ENCODE peak calls at places on chromosomes 1 and 21, in four cellular contexts. D is B cell, P is HL-60, U is ovary. I is an unnamed sample.

GRCh38 chr1:6503884-6504602 is 12.6 kb upstream of the PLEKHG5 start:
- DNase-seq in U (no peak), D (no peak), P (no peak), I (no peak)

GRCh38 chr1:227886993-227887696 is 60.6 kb downstream of the WNT9A start:
- DNase-seq in P (no peak), D (no peak), U (peak), I (no peak)

GRCh38 chr1:234624718-234625117 is 14.7 kb upstream of the IRF2BP2 start:
- DNase-seq in P (no peak), U (no peak), D (no peak), I (no peak)

GRCh38 chr1:65458730-65459396 is 38.4 kb downstream of the LEPR start:
- DNase-seq in U (no peak), D (no peak), P (no peak), I (no peak)

GRCh38 chr1:197761654-197762053 is 13.6 kb downstream of the DENND1B start:
- DNase-seq in D (no peak), P (no peak), U (no peak), I (peak)

GRCh38 chr1:27992271-27992670 is 32.5 kb downstream of the XKR8 start:
- DNase-seq in P (no peak), D (no peak), U (no peak), I (no peak)

GRCh38 chr1:153957744-153958110 is 685 bp downstream of the CRTC2 start:
- DNase-seq in D (peak), U (no peak), P (no peak), I (peak)

GRCh38 chr1:214418380-214418779 is 133.0 kb downstream of the PTPN14 start:
- DNase-seq in D (no peak), P (no peak), U (no peak), I (no peak)

GRCh38 chr1:43444151-43444826 is 9.4 kb downstream of the HYI start:
- DNase-seq in D (no peak), P (no peak), U (peak), I (no peak)

GRCh38 chr1:171252482-171252881 is 4.2 kb downstream of the FMO1 start:
- DNase-seq in U (no peak), D (peak), P (no peak), I (peak)

GRCh38 chr1:9340864-9341263 is 48.2 kb downstream of the SPSB1 start:
- DNase-seq in U (no peak), D (no peak), P (no peak), I (no peak)

GRCh38 chr1:118739421-118739930 is 248.7 kb downstream of the TBX15 start:
- DNase-seq in D (no peak), U (no peak), P (no peak), I (no peak)

GRCh38 chr1:9907441-9907840 is 2.6 kb downstream of the CTNNBIP1 start:
- DNase-seq in P (no peak), U (no peak), D (no peak), I (no peak)

GRCh38 chr1:157199421-157199755 is 61.2 kb upstream of the ETV3 start:
- DNase-seq in D (no peak), U (no peak), P (no peak), I (no peak)

GRCh38 chr1:29960156-29960755 is 723.9 kb downstream of the PTPRU start:
- DNase-seq in U (no peak), P (no peak), D (no peak), I (no peak)

GRCh38 chr1:203769505-203770343 is 4.7 kb downstream of the LAX1 start:
- DNase-seq in P (peak), D (no peak), U (peak), I (no peak)

GRCh38 chr1:238916828-238917227 is 469.5 kb upstream of the CHRM3 start:
- DNase-seq in D (no peak), P (no peak), U (no peak), I (no peak)

GRCh38 chr1:166383137-166383536 is 216.3 kb upstream of the FAM78B start:
- DNase-seq in U (no peak), P (no peak), D (no peak), I (no peak)

GRCh38 chr1:30718636-30719405 is 4.6 kb downstream of the MATN1 start:
- DNase-seq in U (peak), D (peak), P (peak), I (peak)

GRCh38 chr1:16631248-16632043 is 18.1 kb upstream of the NBPF1 start:
- DNase-seq in P (no peak), D (peak), U (peak), I (no peak)

DNA sequence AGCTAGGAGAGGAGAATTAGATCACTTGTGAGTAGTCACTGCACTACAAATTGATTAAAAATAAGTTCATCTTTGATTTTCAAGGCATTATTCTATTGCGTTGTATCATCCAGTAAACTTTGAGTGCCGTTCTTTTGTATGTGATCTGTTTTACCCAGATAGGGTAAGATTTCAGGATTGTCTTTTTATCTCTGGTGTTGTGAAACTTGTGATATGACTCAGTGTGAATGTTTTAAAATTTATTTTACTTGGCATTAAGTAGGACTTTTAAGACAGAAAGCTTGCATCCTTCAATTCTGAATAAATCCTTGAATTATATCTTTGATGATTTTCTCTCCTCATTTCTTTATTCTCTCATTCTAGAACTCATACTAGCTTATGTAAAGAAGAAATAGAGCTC is 93.3 kb upstream of the ADAMTS5 start:
- DNase-seq in P (no peak), D (no peak), U (no peak), I (no peak)
- TF ChIP-seq CTCF in P (no peak), D (no peak), U (no peak), I (no peak)

GRCh38 chr21:44722701-44723100 is 11.3 kb upstream of the TSPEAR start:
- DNase-seq in D (no peak), U (no peak), P (no peak), I (no peak)

GRCh38 chr21:44714905-44715304 is 3.5 kb upstream of the TSPEAR start:
- DNase-seq in U (no peak), P (no peak), D (no peak), I (no peak)

GRCh38 chr21:44713846-44714245 is 2.5 kb upstream of the TSPEAR start:
- DNase-seq in U (no peak), P (no peak), D (no peak), I (no peak)

GRCh38 chr21:44720170-44720569 is 8.8 kb upstream of the TSPEAR start:
- DNase-seq in D (no peak), U (no peak), P (no peak), I (no peak)

GRCh38 chr21:44718571-44718970 is 7.2 kb upstream of the TSPEAR start:
- DNase-seq in U (no peak), D (no peak), P (no peak), I (no peak)
- TF ChIP-seq CTCF in U (no peak), D (no peak), P (no peak), I (no peak)

DNA sequence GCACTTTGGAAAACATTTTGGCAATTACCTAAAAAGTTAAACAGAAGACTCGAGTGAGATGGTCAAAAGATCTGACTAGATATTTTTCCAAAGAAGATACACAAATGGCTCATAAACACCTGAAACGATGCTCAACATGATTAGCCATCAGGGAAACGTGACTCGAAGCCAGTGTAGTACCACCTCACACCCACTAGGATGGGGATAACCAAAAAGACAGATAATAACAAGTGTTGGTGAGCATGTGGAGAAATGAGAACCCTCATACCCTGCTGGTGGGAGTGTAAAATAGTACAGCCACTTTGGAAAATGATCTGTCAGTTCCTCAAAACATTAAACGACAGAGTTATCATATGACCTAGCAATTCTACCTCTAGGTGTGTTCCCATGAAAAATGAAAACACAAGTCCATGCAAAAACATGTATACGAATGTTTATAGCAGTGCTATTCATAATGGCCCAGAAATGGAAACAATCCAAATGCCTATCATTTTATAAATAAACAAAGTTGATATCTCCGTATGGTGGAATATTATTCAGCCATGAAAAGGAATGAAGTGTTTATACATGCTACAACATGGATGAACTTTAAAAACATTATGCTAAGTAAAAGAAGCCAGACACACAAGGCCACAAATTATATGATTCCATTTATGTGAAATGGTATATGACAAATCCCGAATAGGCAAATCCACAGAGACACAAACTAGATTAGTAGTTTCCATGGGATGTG is 625.2 kb downstream of the KIF26B start:
- DNase-seq in D (no peak), P (no peak), U (no peak), I (no peak)
- TF ChIP-seq CTCF in D (no peak), P (no peak), U (no peak), I (no peak)

GRCh38 chr1:205514211-205515142 is 10.0 kb downstream of the CDK18 start:
- DNase-seq in P (no peak), D (no peak), U (no peak), I (no peak)
- TF ChIP-seq CTCF in P (no peak), D (no peak), U (no peak), I (no peak)

GRCh38 chr1:18256318-18257235 is 149.0 kb downstream of the IGSF21 start:
- DNase-seq in P (no peak), U (no peak), D (no peak), I (peak)
- TF ChIP-seq CTCF in P (no peak), U (no peak), D (no peak), I (no peak)

GRCh38 chr1:89613928-89614327 is 19.0 kb upstream of the LRRC8C start:
- DNase-seq in D (no peak), P (no peak), U (no peak), I (no peak)

GRCh38 chr1:89620664-89621063 is 12.3 kb upstream of the LRRC8C start:
- DNase-seq in U (no peak), P (no peak), D (no peak), I (no peak)

GRCh38 chr1:89616844-89617627 is 15.9 kb upstream of the LRRC8C start:
- DNase-seq in D (no peak), U (no peak), P (no peak), I (no peak)

GRCh38 chr1:89611721-89612120 is 21.2 kb upstream of the LRRC8C start:
- DNase-seq in D (no peak), P (no peak), U (no peak), I (peak)

GRCh38 chr1:89615676-89616598 is 17.0 kb upstream of the LRRC8C start:
- DNase-seq in U (no peak), D (peak), P (no peak), I (no peak)
- TF ChIP-seq CTCF in U (no peak), D (peak), P (peak), I (no peak)

GRCh38 chr1:161079436-161080110 is 9.8 kb downstream of the NECTIN4 start:
- DNase-seq in U (no peak), P (no peak), D (no peak), I (no peak)
- TF ChIP-seq CTCF in U (no peak), P (no peak), D (no peak), I (no peak)